ENCODE peak calls at places on chromosomes 3 and 15, in eight cellular contexts. F is left ventricle myocardium inferior, X is psoas muscle, G is body of pancreas, B is vagina, C is mucosa of descending colon, S is A549, I is fibroblast of villous mesenchyme. T is an unnamed sample.

GRCh38 chr3:133983126-133983525 is 46.6 kb downstream of the SLCO2A1 start:
- DNase-seq in F (no peak), X (no peak), G (no peak), B (no peak), C (no peak), S (no peak), I (no peak), T (peak)

GRCh38 chr3:98581474-98581873 is 11.9 kb downstream of the CPOX start:
- DNase-seq in F (no peak), X (no peak), G (no peak), B (no peak), C (no peak), S (no peak), I (no peak), T (no peak)

GRCh38 chr15:67091073-67091965 is 25.9 kb downstream of the SMAD3 start:
- DNase-seq in F (peak), X (peak), G (peak), B (no peak), C (peak), S (peak), I (peak), T (peak)

GRCh38 chr15:51688863-51689262 is 7.6 kb downstream of the SCG3 start:
- DNase-seq in F (no peak), X (no peak), G (no peak), B (no peak), C (no peak), S (no peak), I (peak), T (peak)

GRCh38 chr15:99452728-99453643 is 112.8 kb upstream of the MEF2A start:
- DNase-seq in F (peak), X (peak), G (peak), B (peak), C (peak), S (no peak), I (peak), T (peak)

GRCh38 chr15:55846108-55846707 is 103.3 kb upstream of the PRTG start:
- DNase-seq in F (no peak), X (no peak), G (peak), B (no peak), C (no peak), S (peak), I (peak), T (peak)

GRCh38 chr3:139251529-139251928 is 92.3 kb upstream of the MRPS22 start:
- DNase-seq in F (no peak), X (no peak), G (no peak), B (no peak), C (no peak), S (no peak), I (peak), T (no peak)

GRCh38 chr3:53243165-53243564 is 12.7 kb downstream of the TKT start:
- DNase-seq in F (no peak), X (no peak), G (peak), B (no peak), C (no peak), S (no peak), I (peak), T (peak)

GRCh38 chr3:11188231-11188630 is 33.9 kb downstream of the HRH1 start:
- DNase-seq in F (no peak), X (no peak), G (no peak), B (no peak), C (no peak), S (no peak), I (no peak), T (no peak)

GRCh38 chr3:116446037-116446436 is 750 bp upstream of the LSAMP start:
- DNase-seq in F (no peak), X (no peak), G (no peak), B (no peak), C (no peak), S (no peak), I (no peak), T (no peak)

GRCh38 chr15:74389115-74390048 is 21.9 kb upstream of the CYP11A1 start:
- DNase-seq in F (no peak), X (no peak), G (no peak), B (no peak), C (no peak), S (no peak), I (no peak), T (no peak)

GRCh38 chr15:81289910-81290309 is 34.0 kb downstream of the STARD5 start:
- DNase-seq in F (no peak), X (no peak), G (no peak), B (no peak), C (no peak), S (no peak), I (no peak), T (no peak)

GRCh38 chr3:194485876-194486539 is 794 bp downstream of the ATP13A3 start:
- DNase-seq in F (peak), X (peak), G (peak), B (no peak), C (peak), S (no peak), I (peak), T (no peak)

GRCh38 chr3:72427575-72427974 is 420.7 kb downstream of the SHQ1 start:
- DNase-seq in F (no peak), X (no peak), G (no peak), B (no peak), C (no peak), S (no peak), I (no peak), T (no peak)

GRCh38 chr15:39582977-39583585 is 2.2 kb downstream of the THBS1 start:
- DNase-seq in F (no peak), X (no peak), G (no peak), B (no peak), C (no peak), S (no peak), I (peak), T (peak)

GRCh38 chr3:151210676-151211381 is 7.8 kb upstream of the GPR171 start:
- DNase-seq in F (no peak), X (no peak), G (peak), B (no peak), C (peak), S (no peak), I (peak), T (no peak)

GRCh38 chr15:62742409-62743171 is 300.0 kb upstream of the TPM1 start:
- DNase-seq in F (peak), X (peak), G (peak), B (no peak), C (no peak), S (peak), I (peak), T (peak)

GRCh38 chr3:71348001-71348632 is 235.4 kb downstream of the FOXP1 start:
- DNase-seq in F (no peak), X (no peak), G (no peak), B (no peak), C (no peak), S (no peak), I (no peak), T (no peak)

GRCh38 chr3:122189357-122189756 is 5.9 kb downstream of the CASR start:
- DNase-seq in F (no peak), X (no peak), G (no peak), B (no peak), C (no peak), S (no peak), I (no peak), T (no peak)

GRCh38 chr15:31511707-31512310 is 185.2 kb downstream of the KLF13 start:
- DNase-seq in F (no peak), X (no peak), G (no peak), B (no peak), C (no peak), S (no peak), I (no peak), T (no peak)

GRCh38 chr3:64578384-64578783 is 109.4 kb downstream of the ADAMTS9 start:
- DNase-seq in F (no peak), X (no peak), G (no peak), B (no peak), C (no peak), S (no peak), I (no peak), T (no peak)

GRCh38 chr3:116770815-116771450 is 61.4 kb downstream of the TUSC7 start:
- DNase-seq in F (peak), X (peak), G (peak), B (no peak), C (peak), S (peak), I (peak), T (peak)

GRCh38 chr15:64274541-64274940 is 81.4 kb downstream of the CSNK1G1 start:
- DNase-seq in F (no peak), X (no peak), G (no peak), B (no peak), C (no peak), S (no peak), I (no peak), T (no peak)

GRCh38 chr15:25062551-25063430 is 108.0 kb downstream of the SNRPN start:
- DNase-seq in F (no peak), X (no peak), G (no peak), B (no peak), C (no peak), S (no peak), I (no peak), T (no peak)

GRCh38 chr3:31562525-31562924 is 29.8 kb downstream of the STT3B start:
- DNase-seq in F (peak), X (no peak), G (no peak), B (no peak), C (no peak), S (no peak), I (no peak), T (no peak)

GRCh38 chr3:11898611-11899325 is 52.1 kb upstream of the TAMM41 start:
- DNase-seq in F (no peak), X (no peak), G (no peak), B (peak), C (no peak), S (no peak), I (no peak), T (no peak)

GRCh38 chr3:197597335-197597734 is 41.6 kb upstream of the BDH1 start:
- DNase-seq in F (no peak), X (no peak), G (no peak), B (no peak), C (no peak), S (no peak), I (no peak), T (no peak)

GRCh38 chr15:39151545-39151944 is 429.3 kb upstream of the THBS1 start:
- DNase-seq in F (no peak), X (no peak), G (no peak), B (no peak), C (no peak), S (no peak), I (no peak), T (no peak)

GRCh38 chr3:183582161-183582560 is 26.7 kb upstream of the KLHL6 start:
- DNase-seq in F (no peak), X (no peak), G (no peak), B (no peak), C (no peak), S (no peak), I (no peak), T (no peak)

GRCh38 chr3:56725175-56725574 is 42.1 kb upstream of the TASOR start:
- DNase-seq in F (no peak), X (no peak), G (no peak), B (no peak), C (peak), S (no peak), I (no peak), T (no peak)

GRCh38 chr15:42890161-42890913 is 30.2 kb downstream of the TTBK2 start:
- DNase-seq in F (no peak), X (no peak), G (no peak), B (no peak), C (no peak), S (no peak), I (peak), T (peak)

GRCh38 chr3:59752925-59753324 is 703.1 kb upstream of the CFAP20DC start:
- DNase-seq in F (no peak), X (no peak), G (no peak), B (no peak), C (no peak), S (no peak), I (no peak), T (no peak)
- H3K4me3 ChIP-seq in F (no peak), X (no peak), G (no peak), B (no peak), C (no peak), S (no peak), I (no peak), T (no peak)

DNA sequence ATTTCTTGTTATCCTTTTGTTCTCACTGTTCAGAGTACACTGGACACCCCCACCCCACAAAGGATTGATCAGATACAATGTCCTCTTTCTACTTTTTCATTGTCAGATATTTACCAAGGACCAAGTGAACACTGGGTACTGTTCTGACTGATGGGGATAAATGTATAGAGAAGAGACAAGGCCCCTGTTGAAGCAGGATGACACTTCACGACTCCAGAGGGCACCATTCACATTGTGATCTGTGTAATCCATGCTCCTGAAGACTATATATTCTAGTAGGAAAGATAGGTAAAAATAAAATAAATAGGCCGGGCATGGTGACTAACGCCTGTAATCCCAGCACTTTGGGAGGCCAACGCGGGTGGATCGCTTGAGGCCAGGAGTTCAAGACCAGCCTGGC is 7.2 kb upstream of the CRYGS start:
- DNase-seq in F (no peak), X (no peak), G (no peak), B (no peak), C (no peak), S (no peak), I (no peak), T (no peak)
- TF ChIP-seq CTCF in F (no peak), X (no peak), G (no peak), B (no peak), C (no peak), S (no peak), I (no peak), T (no peak)

GRCh38 chr3:109337393-109337792 is at the start of gene DPPA4:
- DNase-seq in F (no peak), X (no peak), G (no peak), B (no peak), C (no peak), S (no peak), I (no peak), T (no peak)
- H3K4me3 ChIP-seq in F (peak), X (peak), G (no peak), B (peak), C (no peak), S (no peak), I (peak), T (peak)

GRCh38 chr15:26971303-26972018 is 480 bp downstream of the GABRG3 start:
- DNase-seq in F (no peak), X (no peak), G (no peak), B (no peak), C (no peak), S (no peak), I (no peak), T (no peak)
- TF ChIP-seq CTCF in F (no peak), X (no peak), G (no peak), B (no peak), C (no peak), S (no peak), I (no peak), T (no peak)